ENCODE peak calls at places on chromosome 1, in four cellular contexts. E is K562, W is WTC11, I is HepG2. T is an unnamed sample.

GRCh38 chr1:21397813-21398188 is 42.1 kb upstream of the NBPF3 start:
- DNase-seq in E (peak), W (peak), I (no peak), T (no peak)

GRCh38 chr1:229430761-229431269 is 3.1 kb downstream of the ACTA1 start:
- DNase-seq in E (peak), W (peak), I (no peak), T (peak)

GRCh38 chr1:90713741-90714509 is 3.2 kb downstream of the BARHL2 start:
- DNase-seq in E (no peak), W (no peak), I (no peak), T (no peak)

GRCh38 chr1:196650403-196650802 is 1.4 kb upstream of the CFH start:
- DNase-seq in E (no peak), W (peak), I (no peak), T (no peak)

GRCh38 chr1:225847610-225848009 is 34.6 kb downstream of the TMEM63A start:
- DNase-seq in E (no peak), W (no peak), I (no peak), T (no peak)

GRCh38 chr1:192225713-192226112 is 67.5 kb downstream of the RGS18 start:
- DNase-seq in E (no peak), W (no peak), I (no peak), T (no peak)

GRCh38 chr1:48680411-48681035 is 96.2 kb downstream of the BEND5 start:
- DNase-seq in E (no peak), W (peak), I (no peak), T (no peak)

GRCh38 chr1:154622503-154623039 is 14.6 kb upstream of the ADAR start:
- DNase-seq in E (no peak), W (no peak), I (no peak), T (no peak)

GRCh38 chr1:225950905-225951351 is 9.9 kb upstream of the LEFTY2 start:
- DNase-seq in E (peak), W (peak), I (no peak), T (peak)

GRCh38 chr1:36573445-36573844 is 90.7 kb upstream of the CSF3R start:
- DNase-seq in E (no peak), W (peak), I (no peak), T (no peak)

GRCh38 chr1:238061967-238062613 is 171.4 kb upstream of the ZP4 start:
- DNase-seq in E (no peak), W (no peak), I (no peak), T (no peak)

GRCh38 chr1:154423303-154423987 is 18.3 kb downstream of the IL6R start:
- DNase-seq in E (no peak), W (no peak), I (no peak), T (no peak)

GRCh38 chr1:167995038-167995437 is 58.2 kb upstream of the MPC2 start:
- DNase-seq in E (no peak), W (no peak), I (no peak), T (no peak)

GRCh38 chr1:21175670-21176581 is 771 bp downstream of the EIF4G3 start:
- DNase-seq in E (peak), W (peak), I (no peak), T (no peak)

GRCh38 chr1:156926175-156926574 is 5.7 kb downstream of the LRRC71 start:
- DNase-seq in E (peak), W (no peak), I (no peak), T (no peak)

GRCh38 chr1:14238472-14239059 is 359.9 kb upstream of the KAZN start:
- DNase-seq in E (no peak), W (no peak), I (no peak), T (no peak)

GRCh38 chr1:66168467-66168887 is 365.5 kb upstream of the SGIP1 start:
- DNase-seq in E (no peak), W (no peak), I (no peak), T (no peak)

GRCh38 chr1:174740248-174740990 is 259.3 kb upstream of the CACYBP start:
- DNase-seq in E (no peak), W (no peak), I (peak), T (no peak)

GRCh38 chr1:172325562-172325961 is 94.9 kb upstream of the C1orf105 start:
- DNase-seq in E (no peak), W (no peak), I (no peak), T (no peak)

GRCh38 chr1:10641976-10642375 is 154.5 kb downstream of the CASZ1 start:
- DNase-seq in E (no peak), W (no peak), I (no peak), T (no peak)

GRCh38 chr1:99004270-99005141 is at the start of gene PLPPR5:
- DNase-seq in E (no peak), W (peak), I (no peak), T (peak)

GRCh38 chr1:15543589-15544568 is 17.2 kb downstream of the DNAJC16 start:
- DNase-seq in E (peak), W (no peak), I (no peak), T (no peak)

GRCh38 chr1:163069142-163069541 is at the start of gene RGS4:
- DNase-seq in E (peak), W (peak), I (peak), T (peak)

GRCh38 chr1:97451422-97451821 is 469.4 kb downstream of the DPYD start:
- DNase-seq in E (no peak), W (no peak), I (no peak), T (no peak)

GRCh38 chr1:56774067-56774609 is 45.1 kb downstream of the FYB2 start:
- DNase-seq in E (no peak), W (no peak), I (no peak), T (no peak)

GRCh38 chr1:243686149-243686548 is 163.9 kb downstream of the AKT3 start:
- DNase-seq in E (no peak), W (no peak), I (no peak), T (no peak)

GRCh38 chr1:236795757-236796719 is 946 bp downstream of the MTR start:
- DNase-seq in E (no peak), W (no peak), I (peak), T (peak)

GRCh38 chr1:91400133-91400725 is 4.4 kb downstream of the HFM1 start:
- DNase-seq in E (no peak), W (peak), I (no peak), T (no peak)

GRCh38 chr1:62271932-62272728 is 47.1 kb downstream of the KANK4 start:
- DNase-seq in E (no peak), W (no peak), I (no peak), T (peak)

GRCh38 chr1:175757381-175758015 is 14.1 kb upstream of the TNR start:
- DNase-seq in E (peak), W (peak), I (no peak), T (peak)

GRCh38 chr1:231241751-231242150 is 739 bp downstream of the GNPAT start:
- DNase-seq in E (peak), W (no peak), I (no peak), T (peak)

GRCh38 chr1:234610061-234610581 is at the start of gene IRF2BP2:
- DNase-seq in E (peak), W (peak), I (peak), T (peak)

GRCh38 chr1:172135076-172135672 is 285.3 kb upstream of the C1orf105 start:
- DNase-seq in E (peak), W (peak), I (peak), T (peak)

GRCh38 chr1:51945591-51945990 is 44.9 kb downstream of the RAB3B start:
- DNase-seq in E (no peak), W (no peak), I (no peak), T (no peak)

GRCh38 chr1:111920221-111921024 is 69.0 kb downstream of the KCND3 start:
- DNase-seq in E (no peak), W (no peak), I (no peak), T (no peak)

GRCh38 chr1:30657131-30658013 is 66.0 kb downstream of the MATN1 start:
- DNase-seq in E (no peak), W (no peak), I (no peak), T (no peak)

GRCh38 chr1:84382127-84382526 is 16.2 kb upstream of the DNASE2B start:
- DNase-seq in E (no peak), W (no peak), I (no peak), T (no peak)

DNA sequence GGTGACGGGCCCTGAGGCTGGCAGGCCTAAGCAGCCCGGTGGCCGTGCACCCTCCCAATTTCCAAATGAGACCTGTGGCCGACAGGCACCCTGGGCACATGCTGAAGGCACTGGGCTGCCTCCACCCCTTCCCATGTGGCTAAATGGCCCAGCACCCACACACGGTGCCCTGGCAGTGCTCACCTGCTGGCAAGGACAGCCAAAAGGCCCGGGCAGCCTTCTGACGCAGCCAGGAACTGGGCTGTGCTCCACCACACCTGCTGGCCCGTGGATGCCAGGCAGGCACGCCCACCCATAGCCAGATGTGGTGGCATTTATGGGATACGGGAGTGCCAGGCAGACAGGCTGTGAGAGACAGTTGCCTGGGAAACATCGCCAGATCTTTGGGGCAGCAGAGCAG is 4.0 kb upstream of the FAAP20 start:
- DNase-seq in E (no peak), W (no peak), I (no peak), T (no peak)
- TF ChIP-seq ELF4 in E (no peak), W (no peak), I (no peak), T (no peak)

GRCh38 chr1:64470670-64471217 is 815 bp downstream of the CACHD1 start:
- DNase-seq in E (no peak), W (peak), I (no peak), T (peak)

GRCh38 chr1:64469977-64470669 is at the start of gene CACHD1:
- DNase-seq in E (no peak), W (peak), I (no peak), T (peak)

GRCh38 chr1:64469121-64469520 is 808 bp upstream of the CACHD1 start:
- DNase-seq in E (no peak), W (peak), I (no peak), T (no peak)

GRCh38 chr1:64471218-64471719 is 1.3 kb downstream of the CACHD1 start:
- DNase-seq in E (no peak), W (peak), I (no peak), T (peak)

GRCh38 chr1:64469614-64469976 is 334 bp upstream of the CACHD1 start:
- DNase-seq in E (no peak), W (no peak), I (no peak), T (no peak)
- TF ChIP-seq ELF4 in E (no peak), W (no peak), I (no peak), T (no peak)

GRCh38 chr1:151346082-151346768 is 827 bp downstream of the RFX5 start:
- DNase-seq in E (peak), W (no peak), I (no peak), T (no peak)
- TF ChIP-seq ELF4 in E (no peak), W (no peak), I (no peak), T (no peak)

DNA sequence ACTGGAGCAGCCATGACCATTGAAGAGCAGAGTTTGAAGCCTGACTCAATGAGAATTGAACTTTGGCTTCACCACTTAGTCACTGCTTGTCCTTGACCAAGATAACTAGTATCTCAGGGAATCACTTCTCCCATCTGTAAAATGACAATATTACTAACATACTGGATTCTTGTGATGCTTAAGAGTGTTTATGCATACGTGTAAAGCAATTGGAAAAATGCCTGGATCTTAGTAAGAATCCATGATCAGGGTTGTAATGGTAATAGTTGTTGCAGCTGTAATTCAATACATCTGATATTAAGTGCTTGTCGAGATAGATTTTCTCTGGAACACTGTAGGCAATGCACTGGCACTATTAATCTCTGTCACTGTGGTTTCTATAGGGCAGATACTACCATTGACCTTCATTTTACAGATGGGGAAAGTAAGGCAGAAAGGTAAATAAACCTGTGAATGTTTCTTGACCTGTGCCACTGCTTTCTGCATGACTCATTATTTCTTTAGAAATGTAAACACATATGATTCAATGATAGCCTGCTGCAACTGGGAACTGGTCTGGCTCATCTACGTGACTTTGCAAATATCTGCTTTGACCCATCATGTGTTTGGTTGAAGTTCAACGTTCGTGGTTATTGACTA is 662.5 kb downstream of the PLA2G4A start:
- DNase-seq in E (no peak), W (no peak), I (peak), T (no peak)
- TF ChIP-seq ELF4 in E (no peak), W (no peak), I (no peak), T (no peak)

GRCh38 chr1:246608616-246609376 is 42.5 kb downstream of the CNST start:
- DNase-seq in E (no peak), W (no peak), I (peak), T (no peak)
- TF ChIP-seq ELF4 in E (no peak), W (no peak), I (no peak), T (no peak)

GRCh38 chr1:27275686-27276085 is 41.3 kb downstream of the WDTC1 start:
- DNase-seq in E (no peak), W (no peak), I (no peak), T (no peak)

GRCh38 chr1:27269276-27269675 is 34.8 kb downstream of the WDTC1 start:
- DNase-seq in E (no peak), W (no peak), I (no peak), T (no peak)

GRCh38 chr1:27274204-27274603 is 39.8 kb downstream of the WDTC1 start:
- DNase-seq in E (no peak), W (no peak), I (no peak), T (no peak)
- TF ChIP-seq ELF4 in E (no peak), W (no peak), I (no peak), T (no peak)

GRCh38 chr1:43831866-43832654 is 101.5 kb upstream of the ARTN start:
- DNase-seq in E (no peak), W (no peak), I (no peak), T (no peak)

GRCh38 chr1:43834280-43835140 is 99.1 kb upstream of the ARTN start:
- DNase-seq in E (peak), W (no peak), I (no peak), T (no peak)

GRCh38 chr1:43833013-43833412 is 100.6 kb upstream of the ARTN start:
- DNase-seq in E (no peak), W (no peak), I (no peak), T (no peak)

GRCh38 chr1:43836267-43836951 is 97.2 kb upstream of the ARTN start:
- DNase-seq in E (peak), W (no peak), I (peak), T (peak)

GRCh38 chr1:43835141-43836021 is 98.2 kb upstream of the ARTN start:
- DNase-seq in E (peak), W (no peak), I (no peak), T (no peak)
- TF ChIP-seq ELF4 in E (no peak), W (no peak), I (no peak), T (no peak)

GRCh38 chr1:116521186-116521585 is 49.6 kb downstream of the CD58 start:
- DNase-seq in E (no peak), W (no peak), I (no peak), T (no peak)
- TF ChIP-seq ELF4 in E (no peak), W (no peak), I (no peak), T (no peak)